ENCODE peak calls at places on chromosomes 2 and 18, in six cellular contexts. O is activated T-cell treated with anti-CD3 and anti-CD28 coated beads for 1 hour, J is NCI-H774, H is amniotic stem cell, Y is HFFc6, R is fibroblast of pulmonary artery. C is an unnamed sample.

GRCh38 chr2:20334645-20335203 is 15.9 kb downstream of the PUM2 start:
- DNase-seq in Y (no peak), J (no peak), R (no peak), H (no peak), O (no peak), C (no peak)

GRCh38 chr2:164903944-164904343 is 51.4 kb downstream of the SLC38A11 start:
- DNase-seq in R (no peak), O (no peak), Y (no peak), J (peak), H (no peak), C (no peak)

GRCh38 chr2:47520825-47521665 is 118.1 kb downstream of the MSH2 start:
- DNase-seq in Y (peak), H (peak), R (peak), J (peak), O (peak), C (no peak)

GRCh38 chr2:42809876-42810125 is 17.4 kb upstream of the HAAO start:
- DNase-seq in O (no peak), H (peak), J (no peak), Y (peak), R (peak), C (no peak)

GRCh38 chr18:10440874-10441273 is 13.6 kb upstream of the APCDD1 start:
- DNase-seq in R (no peak), H (no peak), O (no peak), Y (no peak), J (no peak), C (no peak)

GRCh38 chr2:211477537-211478275 is 921.3 kb downstream of the CPS1 start:
- DNase-seq in Y (no peak), O (no peak), R (no peak), H (no peak), J (no peak), C (no peak)

GRCh38 chr2:45882707-45883106 is 231.2 kb downstream of the PRKCE start:
- DNase-seq in O (no peak), J (no peak), R (peak), Y (no peak), H (no peak), C (peak)

GRCh38 chr2:189254268-189254883 is 74.8 kb upstream of the COL5A2 start:
- DNase-seq in Y (peak), J (no peak), H (peak), R (peak), O (no peak), C (peak)

C was measured in lower leg skin.